ENCODE peak calls at places on chromosomes 2 and 18, in eight cellular contexts. E is GM06990, Q is fibroblast of pulmonary artery, R is A549, D is cardiac muscle cell, L is AG04449, Z is RWPE1, B is neural progenitor cell. V is an unnamed sample.

GRCh38 chr2:232523682-232524597 is 2.0 kb upstream of the CHRND start:
- DNase-seq in E (no peak), L (no peak), Z (peak; percentile 23), Q (peak; percentile 24), B (peak; percentile 92), D (peak; percentile 85), R (peak; percentile 78), V (peak; percentile 71)

GRCh38 chr18:9147440-9148238 is 11.1 kb downstream of the ANKRD12 start:
- DNase-seq in E (peak; percentile 73), L (peak; percentile 28), B (peak; percentile 62), Q (peak; percentile 85), Z (peak; percentile 59), D (peak; percentile 63), R (peak; percentile 41), V (peak; percentile 40)

GRCh38 chr2:237723613-237724012 is 75.0 kb upstream of the RBM44 start:
- DNase-seq in Q (no peak), E (no peak), D (no peak), Z (peak; percentile 57), R (peak; percentile 51), L (no peak), B (peak; percentile 78), V (peak; percentile 51)

GRCh38 chr2:65039640-65040039 is 16.6 kb upstream of the CEP68 start:
- DNase-seq in L (no peak), E (no peak), Z (no peak), Q (no peak), R (no peak), D (no peak), B (no peak), V (no peak)

GRCh38 chr18:49016648-49017539 is 66.1 kb upstream of the SMAD7 start:
- DNase-seq in L (peak; percentile 66), E (no peak), Z (peak; percentile 72), Q (peak; percentile 79), D (peak; percentile 61), B (peak; percentile 32), R (peak; percentile 41), V (no peak)

GRCh38 chr2:60641866-60642788 is 88.7 kb upstream of the BCL11A start:
- DNase-seq in Z (peak; percentile 38), E (no peak), B (peak; percentile 83), D (peak; percentile 78), Q (peak; percentile 70), L (no peak), R (peak; percentile 38), V (peak; percentile 47)

GRCh38 chr18:59697236-59697932 is at the start of gene CCBE1:
- DNase-seq in B (peak; percentile 88), Z (no peak), D (peak; percentile 77), E (peak; percentile 53), L (no peak), Q (peak; percentile 75), R (peak; percentile 42), V (peak; percentile 75)

GRCh38 chr2:152200562-152201465 is 25.3 kb upstream of the STAM2 start:
- DNase-seq in Z (peak; percentile 94), Q (peak; percentile 93), E (no peak), D (no peak), L (peak; percentile 83), R (peak; percentile 82), B (peak; percentile 2), V (no peak)

GRCh38 chr2:11344956-11345671 is 678 bp upstream of the ROCK2 start:
- DNase-seq in B (peak; percentile 74), Z (peak; percentile 64), R (peak; percentile 52), Q (peak; percentile 89), E (no peak), D (no peak), L (no peak), V (no peak)

GRCh38 chr2:9287400-9288059 is 80.9 kb downstream of the ASAP2 start:
- DNase-seq in R (peak; percentile 99), Q (peak; percentile 97), D (no peak), L (peak; percentile 96), E (no peak), Z (peak; percentile 98), B (no peak), V (no peak)

DNA sequence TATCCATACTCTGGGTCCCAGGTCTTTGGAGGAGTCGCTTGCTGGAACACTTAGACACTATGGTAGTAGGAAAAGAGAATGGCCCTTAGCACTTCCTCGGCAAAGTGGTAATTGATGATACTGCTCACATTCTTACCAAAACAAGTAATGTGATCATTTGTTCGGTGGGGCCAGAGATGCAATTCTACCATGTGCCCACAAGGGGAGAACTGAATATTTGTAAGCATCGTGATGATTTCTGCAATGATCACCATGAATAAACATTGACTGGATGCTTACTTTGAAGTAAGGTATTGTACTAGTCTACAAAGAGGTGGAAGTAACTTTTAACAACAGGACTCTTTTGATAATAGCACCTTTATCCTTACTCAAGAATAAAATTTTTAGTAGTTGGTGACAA is 109.7 kb downstream of the CD8B2 start:
- DNase-seq in R (peak; percentile 29), E (no peak), D (no peak), B (peak; percentile 13), L (no peak), Q (no peak), Z (peak; percentile 9), V (no peak)
- TF ChIP-seq CTCF in R (peak; percentile 20), E (peak; percentile 46), D (peak; percentile 37), B (peak; percentile 58), L (peak; percentile 15), Q (peak; percentile 33), Z (peak; percentile 21), V (no peak)

GRCh38 chr18:46369323-46369722 is 265.1 kb downstream of the HAUS1 start:
- DNase-seq in E (no peak), Z (no peak), B (peak; percentile 49), R (no peak), D (peak; percentile 28), Q (peak; percentile 2), L (no peak), V (no peak)
- TF ChIP-seq CTCF in E (no peak), Z (no peak), B (peak; percentile 38), R (no peak), D (no peak), Q (no peak), L (no peak), V (no peak)

GRCh38 chr2:150425121-150425559 is 62.3 kb downstream of the RND3 start:
- DNase-seq in Z (no peak), Q (peak; percentile 12), B (peak; percentile 72), L (no peak), R (no peak), E (no peak), D (no peak), V (no peak)
- TF ChIP-seq CTCF in Z (no peak), Q (peak; percentile 32), B (peak; percentile 39), L (no peak), R (no peak), E (peak; percentile 19), D (peak; percentile 47), V (no peak)

GRCh38 chr2:67561411-67561965 is 164.4 kb downstream of the ETAA1 start:
- DNase-seq in L (no peak), R (peak; percentile 75), Z (peak; percentile 74), E (no peak), Q (peak; percentile 94), B (no peak), D (peak; percentile 33), V (no peak)

GRCh38 chr2:67564076-67564475 is 166.9 kb downstream of the ETAA1 start:
- DNase-seq in B (no peak), Q (peak; percentile 65), E (no peak), D (no peak), L (no peak), R (no peak), Z (no peak), V (no peak)

GRCh38 chr2:67564626-67565025 is 167.5 kb downstream of the ETAA1 start:
- DNase-seq in B (no peak), Q (no peak), L (no peak), E (no peak), R (no peak), D (peak; percentile 38), Z (no peak), V (no peak)

GRCh38 chr2:67559156-67559555 is 162.0 kb downstream of the ETAA1 start:
- DNase-seq in R (no peak), B (no peak), L (no peak), Z (no peak), E (no peak), D (no peak), Q (no peak), V (no peak)

GRCh38 chr2:67560818-67561221 is 163.7 kb downstream of the ETAA1 start:
- DNase-seq in Z (no peak), B (no peak), D (no peak), L (no peak), R (no peak), Q (peak; percentile 69), E (no peak), V (no peak)
- TF ChIP-seq CTCF in Z (no peak), B (no peak), D (no peak), L (no peak), R (no peak), Q (no peak), E (no peak), V (no peak)

V was measured in GM20000.